ENCODE peak calls at places on chromosomes 7 and 10, in six cellular contexts. W is activated B cell treated with CpG ODN at 0.5 μM for 24 hours, X is progenitor cell of endocrine pancreas, Q is endothelial cell, Z is fibroblast of the aortic adventitia, H is type B pancreatic cell. J is an unnamed sample.
A peak's percentile ranks its signal among the peaks of the same experiment; 100 is the strongest.

GRCh38 chr10:52818019-52818418 is 45.4 kb upstream of the MBL2 start:
- DNase-seq in W (no peak), X (no peak), Q (peak; percentile 21), Z (peak; percentile 14), H (no peak), J (no peak)

GRCh38 chr10:110326351-110327032 is 21.8 kb upstream of the SMNDC1 start:
- DNase-seq in W (no peak), X (no peak), Q (no peak), Z (peak; percentile 55), H (no peak), J (no peak)

GRCh38 chr7:388961-389701 is 99.2 kb downstream of the FOXL3 start:
- DNase-seq in W (no peak), X (no peak), Q (no peak), Z (no peak), H (peak; percentile 62), J (no peak)

GRCh38 chr7:8121243-8121642 is 140.7 kb downstream of the ICA1 start:
- DNase-seq in W (no peak), X (no peak), Q (no peak), Z (no peak), H (no peak), J (no peak)

GRCh38 chr7:22801907-22802306 is 20.7 kb downstream of the TOMM7 start:
- DNase-seq in W (no peak), X (no peak), Q (no peak), Z (no peak), H (no peak), J (no peak)

GRCh38 chr7:18162653-18163052 is 135.0 kb upstream of the PRPS1L1 start:
- DNase-seq in W (no peak), X (no peak), Q (no peak), Z (no peak), H (no peak), J (no peak)

GRCh38 chr10:107163086-107163880 is 1.2 kb downstream of the SORCS1 start:
- DNase-seq in W (no peak), X (no peak), Q (no peak), Z (no peak), H (no peak), J (no peak)

GRCh38 chr7:65798111-65799075 is 74.5 kb upstream of the VKORC1L1 start:
- DNase-seq in W (no peak), X (no peak), Q (no peak), Z (peak; percentile 33), H (no peak), J (no peak)

GRCh38 chr10:89235073-89235798 is 16.3 kb downstream of the LIPA start:
- DNase-seq in W (no peak), X (no peak), Q (no peak), Z (no peak), H (no peak), J (peak; percentile 84)

GRCh38 chr7:21429786-21430574 is 2.1 kb downstream of the SP4 start:
- DNase-seq in W (no peak), X (no peak), Q (no peak), Z (no peak), H (no peak), J (no peak)

GRCh38 chr10:123154943-123155505 is 822 bp downstream of the BUB3 start:
- DNase-seq in W (peak; percentile 63), X (no peak), Q (no peak), Z (peak; percentile 42), H (no peak), J (no peak)

GRCh38 chr10:123153486-123154091 is 613 bp upstream of the BUB3 start:
- DNase-seq in W (no peak), X (no peak), Q (no peak), Z (no peak), H (no peak), J (no peak)

GRCh38 chr10:123156091-123156490 is 1.9 kb downstream of the BUB3 start:
- DNase-seq in W (no peak), X (no peak), Q (no peak), Z (peak; percentile 67), H (no peak), J (no peak)

GRCh38 chr10:123157210-123157609 is 3.0 kb downstream of the BUB3 start:
- DNase-seq in W (no peak), X (no peak), Q (no peak), Z (peak; percentile 47), H (no peak), J (no peak)

DNA sequence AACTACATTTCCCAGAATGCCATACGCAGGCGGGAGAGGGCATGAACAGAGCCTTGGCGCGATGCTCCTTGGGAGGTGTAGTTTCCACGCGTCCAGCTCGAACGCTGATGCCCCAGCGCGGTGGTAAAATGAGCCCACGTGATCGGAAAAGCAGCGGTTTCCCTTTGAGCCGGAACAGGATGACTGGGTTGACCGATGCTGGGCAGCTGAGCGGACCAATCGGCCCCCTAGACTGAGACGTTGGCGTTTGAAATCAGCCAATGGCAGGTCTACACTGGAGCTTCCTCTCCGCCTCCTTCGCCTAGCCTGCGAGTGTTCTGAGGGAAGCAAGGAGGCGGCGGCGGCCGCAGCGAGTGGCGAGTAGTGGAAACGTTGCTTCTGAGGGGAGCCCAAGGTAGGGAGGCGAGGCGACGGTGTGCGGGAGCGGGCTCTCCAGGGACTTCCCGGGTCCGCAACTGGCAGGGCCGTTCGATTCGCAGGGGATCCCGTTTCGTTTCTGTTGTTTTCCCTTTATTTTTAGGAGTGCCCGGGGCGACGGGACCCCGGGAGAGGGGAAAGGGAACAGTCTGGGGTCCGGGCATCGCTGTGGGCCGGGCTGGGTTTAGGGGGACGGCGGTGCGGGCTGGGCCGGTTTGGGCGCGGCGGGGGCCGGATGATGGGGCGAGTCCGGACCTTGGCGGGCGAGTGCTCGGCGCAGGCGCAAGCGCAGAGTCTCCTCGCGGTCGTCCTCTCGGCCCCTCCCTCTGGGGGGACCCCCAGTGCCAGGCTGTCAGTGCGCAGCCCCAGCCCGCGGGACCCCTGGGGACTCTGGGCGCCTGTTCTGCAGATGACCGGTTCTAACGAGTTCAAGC is at the start of gene BUB3:
- DNase-seq in W (peak; percentile 80), X (peak; percentile 92), Q (peak; percentile 94), Z (peak; percentile 100), H (peak; percentile 97), J (peak; percentile 98)
- TF ChIP-seq CTCF in W (no peak), X (no peak), Q (no peak), Z (peak; percentile 46), H (peak; percentile 27), J (no peak)

DNA sequence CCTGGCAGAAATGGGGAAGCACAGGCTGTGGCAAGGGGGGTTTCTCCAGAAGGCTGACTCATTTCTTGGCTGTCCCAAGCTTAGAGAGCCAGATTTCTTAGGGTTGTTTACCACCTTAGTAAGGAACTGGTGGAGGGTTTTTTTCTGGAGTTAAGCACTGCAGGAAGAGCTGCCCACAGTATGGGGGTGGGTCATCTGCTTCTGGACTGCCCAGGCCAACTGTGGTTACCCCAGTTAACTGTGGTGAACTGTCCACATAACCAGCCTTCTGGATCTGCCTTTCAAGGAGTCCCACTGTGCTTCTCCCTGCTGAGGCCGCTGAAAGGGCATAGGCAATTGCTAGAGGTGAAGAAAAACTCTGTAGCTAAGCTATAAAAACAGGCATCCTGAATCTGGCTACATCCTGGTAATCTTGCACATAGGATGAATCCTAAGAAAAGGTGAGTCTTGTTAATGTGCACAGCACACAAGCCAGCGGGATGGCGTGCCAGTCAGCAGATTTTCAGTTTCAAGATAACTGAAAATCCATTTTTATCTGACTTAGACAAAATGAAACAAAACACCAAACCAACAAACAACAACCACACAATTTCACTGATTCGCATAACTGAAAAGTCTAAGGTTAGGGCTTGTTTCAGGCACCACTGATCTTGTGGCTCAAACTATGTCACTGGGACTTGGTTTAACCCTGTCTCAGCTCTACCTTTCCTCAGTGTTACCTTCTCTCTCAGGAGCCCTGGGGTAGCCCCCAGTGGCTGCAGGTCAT is 21.6 kb upstream of the TSPAN33 start:
- DNase-seq in W (peak; percentile 53), X (no peak), Q (no peak), Z (no peak), H (no peak), J (peak; percentile 70)
- TF ChIP-seq CTCF in W (no peak), X (no peak), Q (no peak), Z (no peak), H (no peak), J (no peak)

DNA sequence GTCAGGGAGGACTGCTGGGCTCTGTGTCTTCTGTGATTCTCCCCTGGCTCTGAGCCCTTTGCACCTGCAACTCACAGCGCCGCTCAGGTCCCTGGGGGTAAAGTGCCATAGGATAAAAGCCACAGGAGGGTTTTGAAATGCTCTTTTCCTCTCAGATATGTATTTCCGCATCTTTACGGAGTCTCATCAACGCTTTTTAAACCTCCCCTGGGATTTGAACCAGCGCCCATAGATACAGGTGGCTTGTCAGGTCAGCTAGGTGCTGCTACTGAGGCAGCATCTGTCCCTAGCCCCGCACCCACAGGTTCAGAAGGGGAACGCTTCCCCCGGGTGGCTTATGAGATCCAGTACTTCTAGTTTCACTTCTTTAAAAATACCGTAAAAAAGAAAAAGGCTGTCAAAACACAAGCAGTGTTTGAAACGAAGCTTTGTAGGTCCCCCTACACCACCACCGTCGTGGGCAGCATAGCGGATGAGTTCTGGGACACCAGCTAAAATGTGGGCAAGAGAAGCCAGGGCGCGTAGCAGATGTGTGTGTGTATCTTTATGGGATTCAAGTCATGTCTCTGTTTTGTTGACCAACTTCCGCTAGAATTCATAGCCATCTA is 173.5 kb downstream of the CUX1 start:
- DNase-seq in W (peak; percentile 57), X (no peak), Q (no peak), Z (no peak), H (no peak), J (peak; percentile 51)
- TF ChIP-seq CTCF in W (no peak), X (no peak), Q (no peak), Z (no peak), H (no peak), J (no peak)

GRCh38 chr10:70564901-70565351 is 37.6 kb downstream of the PRF1 start:
- DNase-seq in W (no peak), X (no peak), Q (no peak), Z (no peak), H (no peak), J (no peak)
- TF ChIP-seq CTCF in W (no peak), X (no peak), Q (no peak), Z (no peak), H (no peak), J (no peak)

DNA sequence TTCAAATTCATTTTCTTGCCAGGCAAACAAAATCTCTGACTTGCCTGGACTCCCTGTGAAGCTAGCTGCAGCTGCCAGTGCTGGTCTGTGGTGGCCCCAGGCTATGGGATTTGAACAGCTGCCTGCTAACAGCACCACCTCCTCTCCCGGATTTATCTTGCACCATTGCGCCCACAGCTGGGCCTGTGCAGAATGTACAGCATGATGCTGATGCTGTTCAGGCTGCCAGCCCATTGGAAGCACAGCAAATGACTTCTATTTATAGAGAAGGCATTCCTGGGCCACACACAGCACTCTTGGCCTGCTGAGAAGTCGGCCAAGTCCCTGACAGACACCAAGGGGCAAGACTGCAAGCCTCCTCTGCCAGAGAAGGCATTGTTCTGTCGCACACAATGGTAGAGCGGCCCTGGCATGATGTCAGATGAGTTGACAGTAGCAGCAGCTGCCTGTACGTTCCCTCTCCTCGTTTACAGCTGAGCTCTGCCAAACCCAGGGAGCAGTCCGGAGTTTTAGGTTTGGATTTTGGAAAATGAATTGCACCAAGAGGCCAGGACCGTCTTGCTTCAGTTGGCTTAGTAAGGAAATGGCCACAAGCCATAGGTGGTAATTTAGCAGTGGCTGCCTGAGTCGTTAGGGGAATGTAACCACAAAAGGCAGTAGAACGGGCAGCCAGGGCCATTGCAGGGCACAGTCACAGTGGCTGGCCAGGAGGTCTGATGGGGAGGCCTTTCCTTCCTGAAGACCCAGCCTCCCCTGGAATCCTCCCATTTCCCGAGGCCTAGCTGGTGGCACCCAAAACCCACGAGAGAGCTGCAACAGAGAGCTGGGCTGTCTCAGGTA is 38.5 kb downstream of the MTURN start:
- DNase-seq in W (no peak), X (no peak), Q (no peak), Z (peak; percentile 94), H (no peak), J (no peak)
- TF ChIP-seq CTCF in W (no peak), X (no peak), Q (no peak), Z (peak; percentile 48), H (no peak), J (no peak)

J was measured in CD14-positive monocyte.